ENCODE peak calls at places on chromosomes 6 and 20, in four cellular contexts. One of them, this sample, is unnamed.

GRCh38 chr20:12640255-12640654 is 368.5 kb upstream of the SPTLC3 start:
- ATAC-seq in IMR-90: no peak
- ATAC-seq in HCT116: no peak
- ATAC-seq in right lobe of liver: peak
- ATAC-seq in this sample: no peak

GRCh38 chr6:33740204-33740608 is 6.5 kb downstream of the IP6K3 start:
- ATAC-seq in IMR-90: no peak
- ATAC-seq in right lobe of liver: peak
- ATAC-seq in HCT116: no peak
- ATAC-seq in this sample: no peak

GRCh38 chr6:3015144-3015543 is 15.4 kb downstream of the NQO2 start:
- ATAC-seq in right lobe of liver: no peak
- ATAC-seq in HCT116: no peak
- ATAC-seq in IMR-90: no peak
- ATAC-seq in this sample: no peak

GRCh38 chr6:22024973-22025467 is 271.8 kb downstream of the PRL start:
- ATAC-seq in HCT116: no peak
- ATAC-seq in right lobe of liver: no peak
- ATAC-seq in IMR-90: no peak
- ATAC-seq in this sample: no peak

GRCh38 chr20:49851234-49851755 is 38.7 kb downstream of the SLC9A8 start:
- ATAC-seq in IMR-90: no peak
- ATAC-seq in HCT116: no peak
- ATAC-seq in right lobe of liver: peak
- ATAC-seq in this sample: no peak

GRCh38 chr6:75278474-75279077 is 6.0 kb downstream of the TMEM30A start:
- ATAC-seq in HCT116: no peak
- ATAC-seq in IMR-90: no peak
- ATAC-seq in right lobe of liver: no peak
- ATAC-seq in this sample: no peak

GRCh38 chr6:659716-660581 is 3.0 kb upstream of the HUS1B start:
- ATAC-seq in right lobe of liver: no peak
- ATAC-seq in IMR-90: no peak
- ATAC-seq in HCT116: no peak
- ATAC-seq in this sample: no peak

GRCh38 chr20:32205502-32206382 is 1.8 kb downstream of the PLAGL2 start:
- ATAC-seq in right lobe of liver: no peak
- ATAC-seq in IMR-90: no peak
- ATAC-seq in HCT116: no peak
- ATAC-seq in this sample: no peak

GRCh38 chr20:37259031-37259430 is 2.6 kb downstream of the GHRH start:
- ATAC-seq in IMR-90: no peak
- ATAC-seq in right lobe of liver: no peak
- ATAC-seq in HCT116: no peak
- ATAC-seq in this sample: no peak

GRCh38 chr6:144952456-144953240 is 667.5 kb downstream of the UTRN start:
- ATAC-seq in right lobe of liver: no peak
- ATAC-seq in HCT116: no peak
- ATAC-seq in IMR-90: no peak
- ATAC-seq in this sample: no peak

GRCh38 chr6:38549795-38550194 is 89.9 kb downstream of the BTBD9 start:
- ATAC-seq in IMR-90: no peak
- ATAC-seq in HCT116: no peak
- ATAC-seq in right lobe of liver: no peak
- ATAC-seq in this sample: no peak

GRCh38 chr6:112933947-112934346 is 586.8 kb downstream of the RFPL4B start:
- ATAC-seq in IMR-90: peak
- ATAC-seq in HCT116: no peak
- ATAC-seq in right lobe of liver: no peak
- ATAC-seq in this sample: no peak

GRCh38 chr6:112934433-112935327 is 587.5 kb downstream of the RFPL4B start:
- ATAC-seq in IMR-90: no peak
- ATAC-seq in right lobe of liver: no peak
- ATAC-seq in HCT116: no peak
- ATAC-seq in this sample: no peak

GRCh38 chr6:112936476-112936875 is 589.3 kb downstream of the RFPL4B start:
- ATAC-seq in IMR-90: peak
- ATAC-seq in HCT116: no peak
- ATAC-seq in right lobe of liver: no peak
- ATAC-seq in this sample: no peak

GRCh38 chr6:112936079-112936472 is 588.9 kb downstream of the RFPL4B start:
- ATAC-seq in HCT116: no peak
- ATAC-seq in right lobe of liver: no peak
- ATAC-seq in IMR-90: no peak
- ATAC-seq in this sample: no peak

GRCh38 chr6:112935402-112936078 is 588.4 kb downstream of the RFPL4B start:
- ATAC-seq in IMR-90: no peak
- ATAC-seq in HCT116: no peak
- ATAC-seq in right lobe of liver: no peak
- ATAC-seq in this sample: peak
- TF ChIP-seq POLR2A in IMR-90: no peak
- TF ChIP-seq POLR2A in HCT116: no peak
- TF ChIP-seq POLR2A in right lobe of liver: no peak
- TF ChIP-seq POLR2A in this sample: no peak

DNA sequence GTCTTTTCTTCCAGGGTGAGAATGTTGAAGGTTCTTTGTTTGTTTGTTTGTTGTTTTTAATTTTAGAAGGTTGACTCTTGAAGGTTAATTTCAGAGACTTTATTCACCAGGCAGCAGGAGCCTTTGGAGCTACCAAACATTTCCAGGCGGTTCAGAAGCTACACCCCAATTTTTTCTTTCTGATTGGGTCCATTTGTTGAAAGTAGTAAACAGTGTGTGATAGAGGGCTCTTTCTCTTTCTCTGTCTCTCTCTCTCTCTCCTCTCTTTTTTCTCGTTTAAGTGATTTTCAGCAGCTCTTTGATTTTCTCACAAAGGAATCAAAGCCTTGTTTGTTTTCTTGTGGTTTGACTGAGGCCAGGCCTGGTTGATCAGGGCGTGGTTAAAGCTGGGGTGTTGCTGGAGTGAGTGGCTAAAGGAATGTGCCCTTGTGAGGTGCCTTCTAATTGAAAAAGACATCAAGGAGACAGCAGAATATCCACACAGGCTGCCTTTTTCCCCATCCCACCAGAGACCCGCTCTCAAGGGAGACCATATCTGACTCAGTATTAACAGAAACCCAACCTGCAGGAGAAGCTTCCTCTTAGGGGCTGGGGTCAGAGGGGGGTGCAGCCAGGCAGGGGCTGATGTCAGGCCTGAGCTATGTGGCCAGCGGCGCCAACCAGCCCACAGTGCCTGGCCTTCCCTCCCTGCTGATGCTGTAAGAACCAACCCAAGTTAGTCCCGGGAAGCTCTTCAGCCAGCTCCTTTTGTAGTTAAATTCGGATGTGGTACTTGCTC is 40.4 kb upstream of the NAA20 start:
- ATAC-seq in HCT116: peak
- ATAC-seq in IMR-90: peak
- ATAC-seq in right lobe of liver: no peak
- ATAC-seq in this sample: peak
- TF ChIP-seq POLR2A in HCT116: no peak
- TF ChIP-seq POLR2A in IMR-90: peak
- TF ChIP-seq POLR2A in right lobe of liver: no peak
- TF ChIP-seq POLR2A in this sample: no peak

GRCh38 chr6:150632785-150633465 is 33.2 kb downstream of the PLEKHG1 start:
- ATAC-seq in HCT116: no peak
- ATAC-seq in right lobe of liver: no peak
- ATAC-seq in IMR-90: no peak
- ATAC-seq in this sample: no peak
- TF ChIP-seq POLR2A in HCT116: no peak
- TF ChIP-seq POLR2A in right lobe of liver: no peak
- TF ChIP-seq POLR2A in IMR-90: no peak
- TF ChIP-seq POLR2A in this sample: no peak

GRCh38 chr20:14335122-14335521 is 2.3 kb downstream of the FLRT3 start:
- ATAC-seq in IMR-90: no peak
- ATAC-seq in HCT116: no peak
- ATAC-seq in right lobe of liver: no peak
- ATAC-seq in this sample: no peak

GRCh38 chr20:14336667-14337066 is 745 bp downstream of the FLRT3 start:
- ATAC-seq in HCT116: no peak
- ATAC-seq in right lobe of liver: peak
- ATAC-seq in IMR-90: peak
- ATAC-seq in this sample: no peak

GRCh38 chr20:14334306-14334930 is 3.0 kb downstream of the FLRT3 start:
- ATAC-seq in HCT116: no peak
- ATAC-seq in right lobe of liver: peak
- ATAC-seq in IMR-90: peak
- ATAC-seq in this sample: no peak

GRCh38 chr20:14333734-14334133 is 3.7 kb downstream of the FLRT3 start:
- ATAC-seq in right lobe of liver: no peak
- ATAC-seq in IMR-90: no peak
- ATAC-seq in HCT116: no peak
- ATAC-seq in this sample: no peak

DNA sequence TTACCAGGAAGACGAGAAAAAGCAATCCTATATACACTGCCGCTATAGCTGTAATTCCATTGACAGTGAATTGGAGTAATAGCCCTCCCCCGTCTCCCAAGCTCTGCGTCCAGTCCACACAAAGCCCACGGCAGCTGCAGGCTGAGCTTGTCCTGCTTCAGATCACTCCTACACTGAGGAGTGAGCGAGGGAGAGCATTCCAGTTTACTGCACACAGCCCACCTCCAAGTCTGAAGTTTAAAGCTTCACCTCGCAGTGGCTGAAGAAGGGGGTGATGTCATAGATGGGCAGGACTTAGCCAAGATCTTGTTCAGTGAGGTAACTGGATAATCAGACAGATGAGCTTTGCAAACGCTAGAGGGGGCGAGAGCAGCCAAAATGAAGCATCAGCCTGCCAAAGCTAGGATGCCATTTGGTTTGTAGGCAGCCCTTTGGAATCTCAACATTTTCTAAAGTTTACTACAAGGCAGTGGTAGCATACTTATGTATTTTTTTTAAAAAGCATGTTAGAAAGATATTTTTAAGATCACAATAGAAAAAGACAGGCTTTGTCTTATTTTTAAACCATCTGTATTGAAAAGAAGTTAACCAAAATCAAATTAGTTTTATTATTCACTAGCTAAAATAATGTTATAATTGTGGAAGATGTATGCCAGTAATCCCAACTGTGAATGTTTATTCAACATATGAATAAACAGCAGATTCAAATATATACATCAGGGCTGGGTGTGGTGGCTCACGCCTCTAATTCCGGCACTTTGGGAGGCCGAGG is at the start of gene FLRT3:
- ATAC-seq in right lobe of liver: peak
- ATAC-seq in HCT116: peak
- ATAC-seq in IMR-90: peak
- ATAC-seq in this sample: peak
- TF ChIP-seq POLR2A in right lobe of liver: peak
- TF ChIP-seq POLR2A in HCT116: no peak
- TF ChIP-seq POLR2A in IMR-90: peak
- TF ChIP-seq POLR2A in this sample: peak

DNA sequence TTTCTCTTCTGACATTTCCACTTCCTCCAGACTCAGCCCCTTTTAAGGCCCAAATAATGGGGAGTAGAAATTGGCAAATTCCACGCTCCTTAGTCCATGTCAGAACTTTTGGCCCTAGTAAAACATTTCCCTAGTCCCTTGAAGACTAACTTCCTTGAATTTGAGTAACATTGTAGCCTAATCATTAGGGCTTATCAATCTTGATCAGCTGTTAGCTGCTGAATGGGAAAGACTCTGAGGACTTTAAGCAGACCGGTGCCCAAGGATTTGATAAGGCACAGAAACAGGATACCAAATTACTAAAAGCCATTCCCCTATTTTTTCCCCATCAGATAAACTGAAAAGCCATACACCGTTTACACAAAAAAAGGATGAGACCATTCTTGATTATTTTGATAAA is 37.0 kb upstream of the ECI2 start:
- ATAC-seq in right lobe of liver: no peak
- ATAC-seq in HCT116: no peak
- ATAC-seq in IMR-90: no peak
- ATAC-seq in this sample: no peak
- TF ChIP-seq POLR2A in right lobe of liver: no peak
- TF ChIP-seq POLR2A in HCT116: no peak
- TF ChIP-seq POLR2A in IMR-90: no peak
- TF ChIP-seq POLR2A in this sample: no peak

GRCh38 chr6:43668151-43669028 is 19.2 kb downstream of the MRPS18A start:
- ATAC-seq in right lobe of liver: peak
- ATAC-seq in IMR-90: peak
- ATAC-seq in HCT116: peak
- ATAC-seq in this sample: peak

GRCh38 chr6:43666181-43666920 is 21.2 kb downstream of the MRPS18A start:
- ATAC-seq in IMR-90: no peak
- ATAC-seq in right lobe of liver: no peak
- ATAC-seq in HCT116: no peak
- ATAC-seq in this sample: no peak

GRCh38 chr6:43665376-43665775 is 20.5 kb downstream of the RSPH9 start:
- ATAC-seq in HCT116: no peak
- ATAC-seq in right lobe of liver: no peak
- ATAC-seq in IMR-90: no peak
- ATAC-seq in this sample: no peak

GRCh38 chr6:43669050-43669921 is 18.3 kb downstream of the MRPS18A start:
- ATAC-seq in IMR-90: peak
- ATAC-seq in right lobe of liver: no peak
- ATAC-seq in HCT116: no peak
- ATAC-seq in this sample: peak

GRCh38 chr6:43667245-43668150 is 20.1 kb downstream of the MRPS18A start:
- ATAC-seq in right lobe of liver: peak
- ATAC-seq in IMR-90: peak
- ATAC-seq in HCT116: peak
- ATAC-seq in this sample: peak
- TF ChIP-seq POLR2A in right lobe of liver: no peak
- TF ChIP-seq POLR2A in IMR-90: no peak
- TF ChIP-seq POLR2A in HCT116: no peak
- TF ChIP-seq POLR2A in this sample: no peak

GRCh38 chr6:156876302-156876701 is 99.1 kb downstream of the ARID1B start:
- ATAC-seq in HCT116: peak
- ATAC-seq in right lobe of liver: peak
- ATAC-seq in IMR-90: no peak
- ATAC-seq in this sample: no peak
- TF ChIP-seq POLR2A in HCT116: no peak
- TF ChIP-seq POLR2A in right lobe of liver: no peak
- TF ChIP-seq POLR2A in IMR-90: no peak
- TF ChIP-seq POLR2A in this sample: no peak

This sample was measured in gastroesophageal sphincter.